ENCODE peak calls at places on chromosome 21, in ten cellular contexts. One of them, this sample, is unnamed.

GRCh38 chr21:29190920-29191319 is 60.5 kb downstream of the MAP3K7CL start:
- DNase-seq in adrenal gland: no peak
- DNase-seq in colonic mucosa: no peak
- DNase-seq in kidney: no peak
- DNase-seq in IMR-90: peak; percentile 58
- DNase-seq in psoas muscle: peak; percentile 63
- DNase-seq in left ventricle myocardium inferior: no peak
- DNase-seq in HepG2: peak; percentile 29
- DNase-seq in breast epithelium: no peak
- DNase-seq in A549: no peak
- DNase-seq in this sample: no peak

GRCh38 chr21:42114646-42115045 is 43.5 kb downstream of the UMODL1 start:
- DNase-seq in IMR-90: no peak
- DNase-seq in A549: no peak
- DNase-seq in colonic mucosa: no peak
- DNase-seq in kidney: peak; percentile 51
- DNase-seq in HepG2: no peak
- DNase-seq in breast epithelium: no peak
- DNase-seq in adrenal gland: no peak
- DNase-seq in left ventricle myocardium inferior: no peak
- DNase-seq in psoas muscle: peak; percentile 17
- DNase-seq in this sample: no peak

GRCh38 chr21:29221259-29221744 is 77.4 kb upstream of the BACH1 start:
- DNase-seq in breast epithelium: no peak
- DNase-seq in psoas muscle: no peak
- DNase-seq in colonic mucosa: no peak
- DNase-seq in IMR-90: peak; percentile 98
- DNase-seq in A549: no peak
- DNase-seq in kidney: no peak
- DNase-seq in adrenal gland: no peak
- DNase-seq in left ventricle myocardium inferior: no peak
- DNase-seq in HepG2: no peak
- DNase-seq in this sample: no peak

GRCh38 chr21:44931501-44932365 is 8.1 kb upstream of the SLX9 start:
- DNase-seq in left ventricle myocardium inferior: peak; percentile 15
- DNase-seq in adrenal gland: no peak
- DNase-seq in HepG2: no peak
- DNase-seq in A549: no peak
- DNase-seq in breast epithelium: no peak
- DNase-seq in psoas muscle: peak; percentile 59
- DNase-seq in colonic mucosa: no peak
- DNase-seq in IMR-90: no peak
- DNase-seq in kidney: peak; percentile 81
- DNase-seq in this sample: no peak

GRCh38 chr21:33836408-33836807 is 79.2 kb downstream of the ATP5PO start:
- DNase-seq in kidney: no peak
- DNase-seq in psoas muscle: no peak
- DNase-seq in A549: no peak
- DNase-seq in breast epithelium: no peak
- DNase-seq in adrenal gland: peak; percentile 67
- DNase-seq in HepG2: no peak
- DNase-seq in IMR-90: no peak
- DNase-seq in left ventricle myocardium inferior: no peak
- DNase-seq in colonic mucosa: no peak
- DNase-seq in this sample: no peak

GRCh38 chr21:34892196-34892595 is 156.9 kb downstream of the RUNX1 start:
- DNase-seq in adrenal gland: no peak
- DNase-seq in HepG2: no peak
- DNase-seq in colonic mucosa: no peak
- DNase-seq in breast epithelium: no peak
- DNase-seq in IMR-90: peak; percentile 45
- DNase-seq in A549: no peak
- DNase-seq in kidney: no peak
- DNase-seq in psoas muscle: no peak
- DNase-seq in left ventricle myocardium inferior: no peak
- DNase-seq in this sample: no peak

GRCh38 chr21:41908829-41909228 is 29.7 kb upstream of the PRDM15 start:
- DNase-seq in colonic mucosa: no peak
- DNase-seq in left ventricle myocardium inferior: no peak
- DNase-seq in adrenal gland: no peak
- DNase-seq in psoas muscle: no peak
- DNase-seq in kidney: no peak
- DNase-seq in HepG2: no peak
- DNase-seq in breast epithelium: no peak
- DNase-seq in A549: no peak
- DNase-seq in IMR-90: no peak
- DNase-seq in this sample: no peak

GRCh38 chr21:16377120-16377658 is 647.4 kb downstream of the USP25 start:
- DNase-seq in A549: no peak
- DNase-seq in kidney: peak; percentile 21
- DNase-seq in colonic mucosa: no peak
- DNase-seq in breast epithelium: no peak
- DNase-seq in psoas muscle: no peak
- DNase-seq in left ventricle myocardium inferior: no peak
- DNase-seq in HepG2: no peak
- DNase-seq in adrenal gland: no peak
- DNase-seq in IMR-90: no peak
- DNase-seq in this sample: no peak

GRCh38 chr21:15141236-15141970 is 76.6 kb upstream of the NRIP1 start:
- DNase-seq in left ventricle myocardium inferior: no peak
- DNase-seq in adrenal gland: no peak
- DNase-seq in HepG2: no peak
- DNase-seq in A549: peak; percentile 21
- DNase-seq in psoas muscle: no peak
- DNase-seq in colonic mucosa: peak; percentile 81
- DNase-seq in IMR-90: no peak
- DNase-seq in kidney: peak; percentile 89
- DNase-seq in breast epithelium: no peak
- DNase-seq in this sample: peak; percentile 86

GRCh38 chr21:17667256-17667655 is 54.6 kb upstream of the BTG3 start:
- DNase-seq in breast epithelium: no peak
- DNase-seq in kidney: no peak
- DNase-seq in left ventricle myocardium inferior: no peak
- DNase-seq in HepG2: no peak
- DNase-seq in adrenal gland: no peak
- DNase-seq in psoas muscle: no peak
- DNase-seq in IMR-90: no peak
- DNase-seq in A549: no peak
- DNase-seq in colonic mucosa: no peak
- DNase-seq in this sample: no peak

GRCh38 chr21:31945116-31945515 is 72.3 kb downstream of the HUNK start:
- DNase-seq in colonic mucosa: no peak
- DNase-seq in left ventricle myocardium inferior: no peak
- DNase-seq in HepG2: no peak
- DNase-seq in breast epithelium: no peak
- DNase-seq in IMR-90: no peak
- DNase-seq in psoas muscle: no peak
- DNase-seq in kidney: no peak
- DNase-seq in adrenal gland: no peak
- DNase-seq in A549: no peak
- DNase-seq in this sample: no peak

GRCh38 chr21:32916522-32917099 is 109.1 kb upstream of the OLIG2 start:
- DNase-seq in HepG2: peak; percentile 35
- DNase-seq in IMR-90: no peak
- DNase-seq in colonic mucosa: no peak
- DNase-seq in A549: no peak
- DNase-seq in adrenal gland: no peak
- DNase-seq in psoas muscle: no peak
- DNase-seq in kidney: no peak
- DNase-seq in breast epithelium: no peak
- DNase-seq in left ventricle myocardium inferior: no peak
- DNase-seq in this sample: no peak

GRCh38 chr21:41819236-41819855 is 52.5 kb upstream of the RIPK4 start:
- DNase-seq in breast epithelium: no peak
- DNase-seq in A549: no peak
- DNase-seq in IMR-90: no peak
- DNase-seq in HepG2: no peak
- DNase-seq in left ventricle myocardium inferior: no peak
- DNase-seq in adrenal gland: no peak
- DNase-seq in colonic mucosa: no peak
- DNase-seq in psoas muscle: no peak
- DNase-seq in kidney: no peak
- DNase-seq in this sample: no peak

GRCh38 chr21:44735821-44736220 is 24.4 kb upstream of the TSPEAR start:
- DNase-seq in HepG2: no peak
- DNase-seq in IMR-90: no peak
- DNase-seq in adrenal gland: no peak
- DNase-seq in left ventricle myocardium inferior: no peak
- DNase-seq in psoas muscle: no peak
- DNase-seq in colonic mucosa: no peak
- DNase-seq in A549: no peak
- DNase-seq in kidney: no peak
- DNase-seq in breast epithelium: no peak
- DNase-seq in this sample: no peak

GRCh38 chr21:16194851-16195251 is 465.1 kb downstream of the USP25 start:
- DNase-seq in IMR-90: peak; percentile 17
- DNase-seq in left ventricle myocardium inferior: no peak
- DNase-seq in A549: no peak
- DNase-seq in adrenal gland: no peak
- DNase-seq in colonic mucosa: no peak
- DNase-seq in HepG2: peak; percentile 17
- DNase-seq in kidney: no peak
- DNase-seq in psoas muscle: no peak
- DNase-seq in breast epithelium: no peak
- DNase-seq in this sample: no peak

GRCh38 chr21:33063907-33064622 is 5.9 kb upstream of the OLIG1 start:
- DNase-seq in adrenal gland: no peak
- DNase-seq in left ventricle myocardium inferior: no peak
- DNase-seq in A549: no peak
- DNase-seq in IMR-90: no peak
- DNase-seq in kidney: no peak
- DNase-seq in breast epithelium: no peak
- DNase-seq in psoas muscle: no peak
- DNase-seq in colonic mucosa: no peak
- DNase-seq in HepG2: no peak
- DNase-seq in this sample: no peak

GRCh38 chr21:21860888-21861287 is 862.7 kb downstream of the NCAM2 start:
- DNase-seq in A549: no peak
- DNase-seq in colonic mucosa: no peak
- DNase-seq in psoas muscle: no peak
- DNase-seq in adrenal gland: no peak
- DNase-seq in left ventricle myocardium inferior: no peak
- DNase-seq in kidney: no peak
- DNase-seq in IMR-90: peak; percentile 40
- DNase-seq in HepG2: no peak
- DNase-seq in breast epithelium: no peak
- DNase-seq in this sample: no peak

GRCh38 chr21:26032263-26032662 is 138.3 kb downstream of the APP start:
- DNase-seq in kidney: no peak
- DNase-seq in IMR-90: no peak
- DNase-seq in colonic mucosa: no peak
- DNase-seq in adrenal gland: no peak
- DNase-seq in left ventricle myocardium inferior: no peak
- DNase-seq in HepG2: no peak
- DNase-seq in breast epithelium: no peak
- DNase-seq in psoas muscle: no peak
- DNase-seq in A549: no peak
- DNase-seq in this sample: no peak

GRCh38 chr21:44450999-44451398 is 4.3 kb upstream of the LRRC3 start:
- DNase-seq in HepG2: no peak
- DNase-seq in left ventricle myocardium inferior: no peak
- DNase-seq in colonic mucosa: no peak
- DNase-seq in breast epithelium: no peak
- DNase-seq in adrenal gland: no peak
- DNase-seq in IMR-90: no peak
- DNase-seq in kidney: peak; percentile 54
- DNase-seq in psoas muscle: peak; percentile 40
- DNase-seq in A549: no peak
- DNase-seq in this sample: no peak

GRCh38 chr21:45959779-45960390 is 21.7 kb upstream of the COL6A1 start:
- DNase-seq in colonic mucosa: no peak
- DNase-seq in adrenal gland: no peak
- DNase-seq in kidney: no peak
- DNase-seq in psoas muscle: no peak
- DNase-seq in IMR-90: no peak
- DNase-seq in left ventricle myocardium inferior: no peak
- DNase-seq in HepG2: no peak
- DNase-seq in breast epithelium: no peak
- DNase-seq in A549: no peak
- DNase-seq in this sample: no peak
- H3K9me3 ChIP-seq in colonic mucosa: no peaks in the 10 kb centered on the region
- H3K9me3 ChIP-seq in adrenal gland: no peaks in the 10 kb centered on the region
- H3K9me3 ChIP-seq in kidney: no peaks in the 10 kb centered on the region
- H3K9me3 ChIP-seq in psoas muscle: no peaks in the 10 kb centered on the region
- H3K9me3 ChIP-seq in IMR-90: peaks cover 10% of the 10 kb centered on the region
- H3K9me3 ChIP-seq in left ventricle myocardium inferior: peaks cover 11% of the 10 kb centered on the region
- H3K9me3 ChIP-seq in HepG2: peaks cover 4% of the 10 kb centered on the region
- H3K9me3 ChIP-seq in breast epithelium: peaks cover 9% of the 10 kb centered on the region
- H3K9me3 ChIP-seq in A549: no peaks in the 10 kb centered on the region
- H3K9me3 ChIP-seq in this sample: no peaks in the 10 kb centered on the region

GRCh38 chr21:36297938-36298572 is 21.9 kb upstream of the MORC3 start:
- DNase-seq in IMR-90: peak; percentile 15
- DNase-seq in kidney: no peak
- DNase-seq in HepG2: peak; percentile 5
- DNase-seq in left ventricle myocardium inferior: no peak
- DNase-seq in adrenal gland: peak; percentile 67
- DNase-seq in psoas muscle: peak; percentile 39
- DNase-seq in breast epithelium: peak; percentile 76
- DNase-seq in colonic mucosa: peak; percentile 91
- DNase-seq in A549: no peak
- DNase-seq in this sample: no peak
- H3K4me3 ChIP-seq in IMR-90: no peak overlapping the region
- H3K4me3 ChIP-seq in kidney: no peak overlapping the region
- H3K4me3 ChIP-seq in HepG2: peak overlapping the region; percentile 35
- H3K4me3 ChIP-seq in left ventricle myocardium inferior: peak overlapping the region; percentile 24
- H3K4me3 ChIP-seq in adrenal gland: no peak overlapping the region
- H3K4me3 ChIP-seq in psoas muscle: no peak overlapping the region
- H3K4me3 ChIP-seq in breast epithelium: peak overlapping the region; percentile 18
- H3K4me3 ChIP-seq in colonic mucosa: peak overlapping the region; percentile 6
- H3K4me3 ChIP-seq in A549: no peak overlapping the region
- H3K4me3 ChIP-seq in this sample: no peak overlapping the region

GRCh38 chr21:18951291-18952038 is 547.9 kb upstream of the TMPRSS15 start:
- DNase-seq in adrenal gland: no peak
- DNase-seq in IMR-90: no peak
- DNase-seq in psoas muscle: no peak
- DNase-seq in HepG2: no peak
- DNase-seq in breast epithelium: no peak
- DNase-seq in kidney: no peak
- DNase-seq in A549: no peak
- DNase-seq in left ventricle myocardium inferior: no peak
- DNase-seq in colonic mucosa: peak; percentile 42
- DNase-seq in this sample: no peak
- TF ChIP-seq CTCF in adrenal gland: peak; percentile 49
- TF ChIP-seq CTCF in IMR-90: no peak
- TF ChIP-seq CTCF in psoas muscle: no peak
- TF ChIP-seq CTCF in HepG2: no peak
- TF ChIP-seq CTCF in breast epithelium: no peak
- TF ChIP-seq CTCF in kidney: peak; percentile 49
- TF ChIP-seq CTCF in A549: no peak
- TF ChIP-seq CTCF in left ventricle myocardium inferior: peak; percentile 61
- TF ChIP-seq CTCF in colonic mucosa: peak; percentile 38
- TF ChIP-seq CTCF in this sample: peak; percentile 37

DNA sequence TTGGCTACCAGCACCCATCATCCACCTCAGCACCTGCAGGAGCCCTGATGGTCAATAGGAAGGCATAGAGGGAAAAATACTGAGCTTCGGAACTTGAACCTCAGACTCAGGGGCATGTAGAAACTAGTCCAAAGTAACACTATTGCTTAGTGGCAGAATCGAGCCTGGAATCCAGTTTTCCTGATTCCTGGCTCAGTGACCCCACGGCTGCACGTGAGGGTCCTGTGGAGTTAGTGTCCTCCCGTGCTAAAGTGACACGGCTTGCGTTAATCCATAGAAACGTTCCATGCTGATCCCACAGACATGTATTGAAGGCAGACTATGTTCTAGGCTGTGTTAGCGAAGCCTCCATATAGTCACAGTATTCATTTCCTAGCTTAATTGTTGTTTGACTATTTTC is 747.0 kb upstream of the TPTE start:
- DNase-seq in A549: no peak
- DNase-seq in colonic mucosa: no peak
- DNase-seq in IMR-90: no peak
- DNase-seq in psoas muscle: no peak
- DNase-seq in kidney: no peak
- DNase-seq in HepG2: no peak
- DNase-seq in left ventricle myocardium inferior: no peak
- DNase-seq in adrenal gland: no peak
- DNase-seq in breast epithelium: no peak
- DNase-seq in this sample: no peak
- H3K9me3 ChIP-seq in A549: no peaks in the 10 kb centered on the region
- H3K9me3 ChIP-seq in colonic mucosa: peaks cover 7% of the 10 kb centered on the region
- H3K9me3 ChIP-seq in IMR-90: peaks cover 48% of the 10 kb centered on the region
- H3K9me3 ChIP-seq in psoas muscle: no peaks in the 10 kb centered on the region
- H3K9me3 ChIP-seq in kidney: no peaks in the 10 kb centered on the region
- H3K9me3 ChIP-seq in HepG2: peaks cover 94% of the 10 kb centered on the region
- H3K9me3 ChIP-seq in left ventricle myocardium inferior: peaks cover 29% of the 10 kb centered on the region
- H3K9me3 ChIP-seq in adrenal gland: no peaks in the 10 kb centered on the region
- H3K9me3 ChIP-seq in breast epithelium: peaks cover 30% of the 10 kb centered on the region
- H3K9me3 ChIP-seq in this sample: no peaks in the 10 kb centered on the region